ENCODE peak calls at places on chromosomes 1 and 21, in eight cellular contexts. X is amygdala; N is naive thymus-derived CD8-positive, alpha-beta T cell; W is RCC 7860; S is cardiac muscle cell; B is activated CD4-positive, alpha-beta memory T cell treated with anti-CD3 and anti-CD28 coated beads, Interleukin-2, amount 10 ng/mL, durations not matched to agents 7 days and 5 days; C is activated effector memory CD4-positive, alpha-beta T cell treated with Interleukin-2 at 50 U/mL for 16 hours; I is uterus. H is an unnamed sample.

GRCh38 chr1:156149374-156150106 is 3.8 kb upstream of the SEMA4A start:
- DNase-seq in X (peak; percentile 21), N (no peak), W (no peak), S (no peak), B (no peak), C (no peak), I (no peak), H (no peak)

GRCh38 chr1:35925741-35926140 is 5.2 kb upstream of the AGO3 start:
- DNase-seq in X (no peak), N (no peak), W (no peak), S (no peak), B (no peak), C (no peak), I (no peak), H (no peak)

GRCh38 chr1:53442297-53442696 is 16.9 kb upstream of the DMRTB1 start:
- DNase-seq in X (no peak), N (no peak), W (no peak), S (no peak), B (no peak), C (no peak), I (no peak), H (no peak)

GRCh38 chr1:241630899-241631298 is 9.3 kb downstream of the CHML start:
- DNase-seq in X (no peak), N (no peak), W (no peak), S (no peak), B (no peak), C (no peak), I (no peak), H (no peak)

GRCh38 chr1:98763488-98764141 is 102.1 kb downstream of the SNX7 start:
- DNase-seq in X (no peak), N (no peak), W (no peak), S (peak; percentile 22), B (no peak), C (no peak), I (no peak), H (no peak)

GRCh38 chr1:70003509-70003908 is 201.9 kb downstream of the LRRC40 start:
- DNase-seq in X (no peak), N (no peak), W (no peak), S (no peak), B (no peak), C (no peak), I (no peak), H (no peak)

GRCh38 chr1:34924759-34925555 is 4.5 kb downstream of the DLGAP3 start:
- DNase-seq in X (peak; percentile 19), N (peak; percentile 50), W (no peak), S (peak; percentile 91), B (peak; percentile 59), C (no peak), I (peak; percentile 20), H (no peak)

GRCh38 chr21:39525129-39525528 is 73.4 kb downstream of the SH3BGR start:
- DNase-seq in X (no peak), N (no peak), W (no peak), S (no peak), B (no peak), C (no peak), I (no peak), H (no peak)

GRCh38 chr1:234235373-234235772 is 137.9 kb upstream of the COA6 start:
- DNase-seq in X (no peak), N (no peak), W (no peak), S (peak; percentile 26), B (no peak), C (no peak), I (no peak), H (no peak)

GRCh38 chr21:28337319-28337718 is 655.4 kb downstream of the LTN1 start:
- DNase-seq in X (no peak), N (no peak), W (peak; percentile 28), S (peak; percentile 60), B (no peak), C (no peak), I (no peak), H (no peak)

GRCh38 chr1:176073524-176074157 is 133.4 kb downstream of the COP1 start:
- DNase-seq in X (no peak), N (peak; percentile 35), W (peak; percentile 28), S (peak; percentile 85), B (no peak), C (no peak), I (peak; percentile 51), H (peak; percentile 51)

GRCh38 chr1:85290826-85291225 is 14.4 kb upstream of the BCL10 start:
- DNase-seq in X (no peak), N (no peak), W (no peak), S (no peak), B (no peak), C (no peak), I (no peak), H (no peak)

GRCh38 chr21:22556829-22557228 is 1558.6 kb downstream of the NCAM2 start:
- DNase-seq in X (no peak), N (no peak), W (no peak), S (no peak), B (no peak), C (no peak), I (no peak), H (no peak)

GRCh38 chr1:54836594-54836993 is 35.5 kb upstream of the TTC22 start:
- DNase-seq in X (no peak), N (no peak), W (no peak), S (no peak), B (no peak), C (no peak), I (no peak), H (no peak)

GRCh38 chr1:65175171-65176070 is 27.4 kb downstream of the AK4 start:
- DNase-seq in X (no peak), N (no peak), W (no peak), S (peak; percentile 46), B (no peak), C (no peak), I (no peak), H (no peak)

GRCh38 chr1:39666772-39667171 is 5.1 kb downstream of the NT5C1A start:
- DNase-seq in X (no peak), N (no peak), W (no peak), S (no peak), B (peak; percentile 25), C (no peak), I (no peak), H (no peak)

GRCh38 chr1:94408104-94408503 is 10.1 kb upstream of the ABCD3 start:
- DNase-seq in X (no peak), N (no peak), W (no peak), S (no peak), B (no peak), C (no peak), I (no peak), H (no peak)

GRCh38 chr1:226730064-226730463 is 9.0 kb downstream of the ITPKB start:
- DNase-seq in X (no peak), N (peak; percentile 36), W (no peak), S (no peak), B (no peak), C (no peak), I (no peak), H (no peak)

GRCh38 chr1:224696891-224697765 is 81.0 kb downstream of the CNIH3 start:
- DNase-seq in X (no peak), N (no peak), W (peak; percentile 22), S (no peak), B (no peak), C (no peak), I (no peak), H (no peak)

GRCh38 chr1:229582715-229583114 is 24.2 kb upstream of the ABCB10 start:
- DNase-seq in X (no peak), N (no peak), W (no peak), S (no peak), B (no peak), C (no peak), I (no peak), H (no peak)

GRCh38 chr1:248905662-248905948 is 430 bp upstream of the PGBD2 start:
- DNase-seq in X (no peak), N (no peak), W (no peak), S (no peak), B (no peak), C (no peak), I (no peak), H (no peak)

GRCh38 chr1:10380594-10381275 is 18.1 kb upstream of the PGD start:
- DNase-seq in X (peak; percentile 9), N (no peak), W (peak; percentile 61), S (no peak), B (no peak), C (no peak), I (no peak), H (no peak)

GRCh38 chr1:198918920-198919319 is 280.1 kb downstream of the PTPRC start:
- DNase-seq in X (no peak), N (no peak), W (no peak), S (no peak), B (no peak), C (no peak), I (no peak), H (no peak)

GRCh38 chr1:231241751-231242150 is 739 bp downstream of the GNPAT start:
- DNase-seq in X (no peak), N (no peak), W (no peak), S (peak; percentile 14), B (peak; percentile 18), C (peak; percentile 1), I (peak; percentile 23), H (no peak)

GRCh38 chr1:182589931-182590330 is 875 bp upstream of the RNASEL start:
- DNase-seq in X (no peak), N (no peak), W (no peak), S (no peak), B (no peak), C (no peak), I (no peak), H (no peak)

GRCh38 chr1:168252204-168252733 is 26.5 kb downstream of the SFT2D2 start:
- DNase-seq in X (no peak), N (no peak), W (no peak), S (no peak), B (no peak), C (no peak), I (no peak), H (no peak)

GRCh38 chr1:226939439-226940028 is 560 bp upstream of the COQ8A start:
- DNase-seq in X (peak; percentile 75), N (no peak), W (peak; percentile 33), S (peak; percentile 61), B (peak; percentile 73), C (no peak), I (peak; percentile 67), H (peak; percentile 95)